ENCODE peak calls at places on chromosomes 5 and 9, in eight cellular contexts. I, J, D, X, W, G, Q and P are unnamed samples.
A peak's percentile ranks its signal among the peaks of the same experiment; 100 is the strongest.

GRCh38 chr5:83925321-83925877 is 204.7 kb upstream of the HAPLN1 start:
- DNase-seq in G (no peak), I (no peak), Q (no peak), W (peak; percentile 89), X (no peak), J (no peak), D (no peak), P (no peak)

GRCh38 chr5:38396766-38397165 is 138.4 kb downstream of the EGFLAM start:
- DNase-seq in J (no peak), D (no peak), I (no peak), G (no peak), Q (no peak), X (no peak), W (no peak), P (no peak)

GRCh38 chr9:116471093-116471906 is 215.8 kb upstream of the TRIM32 start:
- DNase-seq in I (no peak), Q (peak; percentile 21), J (peak; percentile 2), W (peak; percentile 80), G (no peak), D (no peak), X (no peak), P (peak; percentile 73)

GRCh38 chr5:1929108-1929991 is 46.6 kb upstream of the IRX4 start:
- DNase-seq in G (no peak), W (no peak), Q (no peak), I (no peak), X (no peak), J (no peak), D (no peak), P (no peak)

GRCh38 chr5:124264499-124264898 is 481.9 kb downstream of the ZNF608 start:
- DNase-seq in Q (no peak), W (no peak), G (no peak), J (no peak), X (no peak), D (no peak), I (peak; percentile 65), P (no peak)

GRCh38 chr9:94868462-94868861 is 142.0 kb downstream of the AOPEP start:
- DNase-seq in W (peak; percentile 34), X (no peak), J (no peak), Q (no peak), D (no peak), I (no peak), G (no peak), P (no peak)

GRCh38 chr5:37834542-37835399 is 5.1 kb downstream of the GDNF start:
- DNase-seq in D (no peak), Q (no peak), W (peak; percentile 29), I (no peak), X (no peak), J (no peak), G (peak; percentile 8), P (peak; percentile 67)

GRCh38 chr5:67809589-67809988 is 406.0 kb upstream of the PIK3R1 start:
- DNase-seq in G (no peak), Q (no peak), I (peak; percentile 38), W (no peak), X (no peak), D (no peak), J (no peak), P (no peak)

GRCh38 chr5:32613050-32613672 is 27.8 kb downstream of the SUB1 start:
- DNase-seq in Q (peak; percentile 77), J (peak; percentile 82), D (peak; percentile 93), G (peak; percentile 62), X (peak; percentile 85), I (peak; percentile 80), W (peak; percentile 80), P (peak; percentile 82)

GRCh38 chr9:124285903-124286291 is 28.1 kb downstream of the NEK6 start:
- DNase-seq in J (peak; percentile 89), Q (peak; percentile 60), D (peak; percentile 92), I (no peak), G (peak; percentile 26), X (no peak), W (peak; percentile 98), P (no peak)

GRCh38 chr9:70832487-70832886 is 288.9 kb downstream of the TRPM3 start:
- DNase-seq in I (peak; percentile 58), J (no peak), X (no peak), D (no peak), Q (no peak), G (no peak), W (peak; percentile 44), P (no peak)

GRCh38 chr9:107472581-107473335 is 16.8 kb downstream of the KLF4 start:
- DNase-seq in I (no peak), Q (no peak), W (no peak), J (no peak), G (no peak), X (no peak), D (no peak), P (no peak)

GRCh38 chr9:14437336-14438231 is 123.6 kb upstream of the NFIB start:
- DNase-seq in X (no peak), J (peak; percentile 96), W (no peak), Q (no peak), I (peak; percentile 45), D (no peak), G (no peak), P (no peak)

GRCh38 chr9:101446732-101447131 is 11.2 kb upstream of the ALDOB start:
- DNase-seq in W (no peak), G (no peak), D (no peak), Q (no peak), X (no peak), I (no peak), J (no peak), P (no peak)

GRCh38 chr5:168432903-168433302 is 53.4 kb upstream of the RARS1 start:
- DNase-seq in W (no peak), X (no peak), I (no peak), D (no peak), G (no peak), Q (no peak), J (no peak), P (no peak)

GRCh38 chr5:142717582-142718215 is 31.8 kb upstream of the FGF1 start:
- DNase-seq in I (peak; percentile 70), J (peak; percentile 94), X (peak; percentile 56), G (peak; percentile 13), Q (no peak), D (no peak), W (peak; percentile 81), P (no peak)

GRCh38 chr9:121820286-121821005 is 169.0 kb downstream of the DAB2IP start:
- DNase-seq in X (no peak), D (peak; percentile 11), G (no peak), Q (no peak), J (no peak), W (no peak), I (no peak), P (peak; percentile 43)

GRCh38 chr5:55022454-55022853 is 1.6 kb upstream of the GZMK start:
- DNase-seq in I (no peak), W (no peak), X (no peak), D (no peak), Q (no peak), G (no peak), J (no peak), P (no peak)

GRCh38 chr9:101235105-101235866 is 149.5 kb downstream of the BAAT start:
- DNase-seq in J (peak; percentile 55), W (peak; percentile 6), X (peak; percentile 28), D (no peak), I (peak; percentile 45), G (no peak), Q (no peak), P (no peak)

GRCh38 chr5:43947870-43948269 is 344.9 kb downstream of the NNT start:
- DNase-seq in X (no peak), Q (no peak), I (no peak), G (no peak), J (no peak), W (no peak), D (no peak), P (no peak)

GRCh38 chr5:109645591-109646236 is 44.0 kb upstream of the MAN2A1 start:
- DNase-seq in I (no peak), J (no peak), Q (no peak), X (no peak), D (no peak), W (no peak), G (peak; percentile 66), P (peak; percentile 50)

GRCh38 chr5:107512029-107512428 is 158.7 kb downstream of the EFNA5 start:
- DNase-seq in J (no peak), I (no peak), D (no peak), X (no peak), W (no peak), Q (no peak), G (no peak), P (no peak)

GRCh38 chr9:135275163-135275925 is 187.9 kb downstream of the OLFM1 start:
- DNase-seq in X (no peak), J (no peak), G (peak; percentile 48), I (peak; percentile 4), Q (no peak), D (no peak), W (no peak), P (no peak)

GRCh38 chr5:173581408-173582197 is 34.8 kb downstream of the BOD1 start:
- DNase-seq in I (peak; percentile 34), G (no peak), W (peak; percentile 35), X (peak; percentile 64), J (peak; percentile 60), Q (no peak), D (peak; percentile 52), P (peak; percentile 85)

GRCh38 chr9:125850763-125851162 is 103.6 kb downstream of the PBX3 start:
- DNase-seq in J (no peak), W (no peak), I (peak; percentile 1), Q (no peak), G (no peak), X (no peak), D (no peak), P (no peak)

GRCh38 chr5:177542816-177543472 is 11.4 kb downstream of the FAM193B start:
- DNase-seq in W (no peak), G (no peak), Q (no peak), J (no peak), I (no peak), D (no peak), X (no peak), P (no peak)

GRCh38 chr9:85511746-85512145 is 230.0 kb downstream of the AGTPBP1 start:
- DNase-seq in I (no peak), G (no peak), W (no peak), Q (no peak), X (no peak), D (no peak), J (no peak), P (no peak)

GRCh38 chr5:15690611-15691010 is 190.6 kb downstream of the FBXL7 start:
- DNase-seq in I (no peak), G (no peak), X (no peak), W (peak; percentile 65), D (no peak), J (no peak), Q (no peak), P (no peak)

GRCh38 chr9:112811518-112811917 is 61.0 kb downstream of the SNX30 start:
- DNase-seq in G (no peak), W (no peak), J (no peak), Q (no peak), X (no peak), I (no peak), D (no peak), P (no peak)

GRCh38 chr5:133423618-133424282 is 188.6 kb downstream of the FSTL4 start:
- DNase-seq in W (peak; percentile 41), G (peak; percentile 14), D (peak; percentile 82), J (peak; percentile 71), Q (peak; percentile 63), X (peak; percentile 73), I (peak; percentile 85), P (peak; percentile 91)

GRCh38 chr5:141513627-141514329 is 24.9 kb downstream of the PCDHGC5 start:
- DNase-seq in G (peak; percentile 88), Q (peak; percentile 82), D (peak; percentile 76), X (peak; percentile 63), W (peak; percentile 91), J (peak; percentile 72), I (peak; percentile 75), P (peak; percentile 84)

GRCh38 chr5:98031926-98032325 is 741.5 kb upstream of the RGMB start:
- DNase-seq in D (no peak), I (peak; percentile 11), Q (no peak), J (no peak), X (no peak), W (peak; percentile 21), G (no peak), P (no peak)

GRCh38 chr9:84860423-84861115 is 191.0 kb downstream of the NTRK2 start:
- DNase-seq in G (no peak), W (no peak), Q (no peak), J (no peak), I (no peak), X (no peak), D (no peak), P (no peak)

GRCh38 chr9:110429453-110429852 is 91.8 kb upstream of the TXNDC8 start:
- DNase-seq in Q (no peak), W (no peak), G (no peak), D (no peak), J (no peak), X (no peak), I (no peak), P (no peak)